ENCODE peak calls at places on chromosomes 2 and 18, in ten cellular contexts. One of them, this sample, is unnamed.

GRCh38 chr18:48802543-48803428 is 148.0 kb downstream of the SMAD7 start:
- DNase-seq in activated T-helper 1 cell treated with Interleukin-2 at 50 U/mL for 16 hours: no peak
- DNase-seq in OCI-LY7: no peak
- DNase-seq in stimulated activated naive CD8-positive, alpha-beta T cell treated with anti-CD3 and anti-CD28 coated beads, Interleukin-15, amount 100 ng/mL, for 72 hours: no peak
- DNase-seq in activated T-cell treated with anti-CD3 and anti-CD28 coated beads for 24 hours: no peak
- DNase-seq in small intestine: no peak
- DNase-seq in Daoy: no peak
- DNase-seq in neural crest cell: no peak
- DNase-seq in lower lobe of right lung: peak
- DNase-seq in cerebellar cortex: peak
- DNase-seq in this sample: peak

GRCh38 chr2:26933638-26934334 is 36.7 kb upstream of the MAPRE3 start:
- DNase-seq in activated T-helper 1 cell treated with Interleukin-2 at 50 U/mL for 16 hours: no peak
- DNase-seq in OCI-LY7: no peak
- DNase-seq in stimulated activated naive CD8-positive, alpha-beta T cell treated with anti-CD3 and anti-CD28 coated beads, Interleukin-15, amount 100 ng/mL, for 72 hours: no peak
- DNase-seq in activated T-cell treated with anti-CD3 and anti-CD28 coated beads for 24 hours: no peak
- DNase-seq in small intestine: no peak
- DNase-seq in Daoy: no peak
- DNase-seq in neural crest cell: no peak
- DNase-seq in lower lobe of right lung: no peak
- DNase-seq in cerebellar cortex: no peak
- DNase-seq in this sample: no peak

GRCh38 chr2:183105402-183106134 is 18.7 kb upstream of the NUP35 start:
- DNase-seq in activated T-helper 1 cell treated with Interleukin-2 at 50 U/mL for 16 hours: no peak
- DNase-seq in OCI-LY7: no peak
- DNase-seq in stimulated activated naive CD8-positive, alpha-beta T cell treated with anti-CD3 and anti-CD28 coated beads, Interleukin-15, amount 100 ng/mL, for 72 hours: no peak
- DNase-seq in activated T-cell treated with anti-CD3 and anti-CD28 coated beads for 24 hours: no peak
- DNase-seq in small intestine: no peak
- DNase-seq in Daoy: peak
- DNase-seq in neural crest cell: no peak
- DNase-seq in lower lobe of right lung: no peak
- DNase-seq in cerebellar cortex: no peak
- DNase-seq in this sample: no peak

GRCh38 chr18:31274915-31275314 is 43.0 kb upstream of the DSG1 start:
- DNase-seq in activated T-helper 1 cell treated with Interleukin-2 at 50 U/mL for 16 hours: no peak
- DNase-seq in OCI-LY7: no peak
- DNase-seq in stimulated activated naive CD8-positive, alpha-beta T cell treated with anti-CD3 and anti-CD28 coated beads, Interleukin-15, amount 100 ng/mL, for 72 hours: no peak
- DNase-seq in activated T-cell treated with anti-CD3 and anti-CD28 coated beads for 24 hours: no peak
- DNase-seq in small intestine: peak
- DNase-seq in Daoy: peak
- DNase-seq in neural crest cell: no peak
- DNase-seq in lower lobe of right lung: peak
- DNase-seq in cerebellar cortex: no peak
- DNase-seq in this sample: peak

GRCh38 chr2:157194097-157194688 is 63.3 kb upstream of the GALNT5 start:
- DNase-seq in activated T-helper 1 cell treated with Interleukin-2 at 50 U/mL for 16 hours: no peak
- DNase-seq in OCI-LY7: peak
- DNase-seq in stimulated activated naive CD8-positive, alpha-beta T cell treated with anti-CD3 and anti-CD28 coated beads, Interleukin-15, amount 100 ng/mL, for 72 hours: peak
- DNase-seq in activated T-cell treated with anti-CD3 and anti-CD28 coated beads for 24 hours: no peak
- DNase-seq in small intestine: peak
- DNase-seq in Daoy: peak
- DNase-seq in neural crest cell: peak
- DNase-seq in lower lobe of right lung: no peak
- DNase-seq in cerebellar cortex: peak
- DNase-seq in this sample: no peak

GRCh38 chr2:63078852-63079606 is 28.4 kb downstream of the OTX1 start:
- DNase-seq in activated T-helper 1 cell treated with Interleukin-2 at 50 U/mL for 16 hours: no peak
- DNase-seq in OCI-LY7: peak
- DNase-seq in stimulated activated naive CD8-positive, alpha-beta T cell treated with anti-CD3 and anti-CD28 coated beads, Interleukin-15, amount 100 ng/mL, for 72 hours: no peak
- DNase-seq in activated T-cell treated with anti-CD3 and anti-CD28 coated beads for 24 hours: no peak
- DNase-seq in small intestine: peak
- DNase-seq in Daoy: peak
- DNase-seq in neural crest cell: no peak
- DNase-seq in lower lobe of right lung: no peak
- DNase-seq in cerebellar cortex: peak
- DNase-seq in this sample: no peak

GRCh38 chr18:12391487-12392136 is 14.6 kb upstream of the AFG3L2 start:
- DNase-seq in activated T-helper 1 cell treated with Interleukin-2 at 50 U/mL for 16 hours: peak
- DNase-seq in OCI-LY7: peak
- DNase-seq in stimulated activated naive CD8-positive, alpha-beta T cell treated with anti-CD3 and anti-CD28 coated beads, Interleukin-15, amount 100 ng/mL, for 72 hours: peak
- DNase-seq in activated T-cell treated with anti-CD3 and anti-CD28 coated beads for 24 hours: peak
- DNase-seq in small intestine: peak
- DNase-seq in Daoy: peak
- DNase-seq in neural crest cell: peak
- DNase-seq in lower lobe of right lung: no peak
- DNase-seq in cerebellar cortex: peak
- DNase-seq in this sample: no peak

GRCh38 chr18:3493501-3494244 is 43.7 kb downstream of the TGIF1 start:
- DNase-seq in activated T-helper 1 cell treated with Interleukin-2 at 50 U/mL for 16 hours: no peak
- DNase-seq in OCI-LY7: peak
- DNase-seq in stimulated activated naive CD8-positive, alpha-beta T cell treated with anti-CD3 and anti-CD28 coated beads, Interleukin-15, amount 100 ng/mL, for 72 hours: no peak
- DNase-seq in activated T-cell treated with anti-CD3 and anti-CD28 coated beads for 24 hours: no peak
- DNase-seq in small intestine: no peak
- DNase-seq in Daoy: no peak
- DNase-seq in neural crest cell: no peak
- DNase-seq in lower lobe of right lung: no peak
- DNase-seq in cerebellar cortex: no peak
- DNase-seq in this sample: no peak

GRCh38 chr18:23798824-23799223 is 109.6 kb downstream of the LAMA3 start:
- DNase-seq in activated T-helper 1 cell treated with Interleukin-2 at 50 U/mL for 16 hours: no peak
- DNase-seq in OCI-LY7: no peak
- DNase-seq in stimulated activated naive CD8-positive, alpha-beta T cell treated with anti-CD3 and anti-CD28 coated beads, Interleukin-15, amount 100 ng/mL, for 72 hours: no peak
- DNase-seq in activated T-cell treated with anti-CD3 and anti-CD28 coated beads for 24 hours: no peak
- DNase-seq in small intestine: no peak
- DNase-seq in Daoy: no peak
- DNase-seq in neural crest cell: no peak
- DNase-seq in lower lobe of right lung: no peak
- DNase-seq in cerebellar cortex: no peak
- DNase-seq in this sample: no peak

GRCh38 chr2:64608867-64609228 is 44.9 kb downstream of the SERTAD2 start:
- DNase-seq in activated T-helper 1 cell treated with Interleukin-2 at 50 U/mL for 16 hours: no peak
- DNase-seq in OCI-LY7: no peak
- DNase-seq in stimulated activated naive CD8-positive, alpha-beta T cell treated with anti-CD3 and anti-CD28 coated beads, Interleukin-15, amount 100 ng/mL, for 72 hours: no peak
- DNase-seq in activated T-cell treated with anti-CD3 and anti-CD28 coated beads for 24 hours: no peak
- DNase-seq in small intestine: no peak
- DNase-seq in Daoy: no peak
- DNase-seq in neural crest cell: peak
- DNase-seq in lower lobe of right lung: peak
- DNase-seq in cerebellar cortex: no peak
- DNase-seq in this sample: no peak

GRCh38 chr18:67266591-67267237 is 249.8 kb downstream of the DSEL start:
- DNase-seq in activated T-helper 1 cell treated with Interleukin-2 at 50 U/mL for 16 hours: no peak
- DNase-seq in OCI-LY7: no peak
- DNase-seq in stimulated activated naive CD8-positive, alpha-beta T cell treated with anti-CD3 and anti-CD28 coated beads, Interleukin-15, amount 100 ng/mL, for 72 hours: no peak
- DNase-seq in activated T-cell treated with anti-CD3 and anti-CD28 coated beads for 24 hours: no peak
- DNase-seq in small intestine: no peak
- DNase-seq in Daoy: no peak
- DNase-seq in neural crest cell: no peak
- DNase-seq in lower lobe of right lung: no peak
- DNase-seq in cerebellar cortex: no peak
- DNase-seq in this sample: no peak

GRCh38 chr18:80106482-80107051 is 2.5 kb upstream of the ADNP2 start:
- DNase-seq in activated T-helper 1 cell treated with Interleukin-2 at 50 U/mL for 16 hours: no peak
- DNase-seq in OCI-LY7: no peak
- DNase-seq in stimulated activated naive CD8-positive, alpha-beta T cell treated with anti-CD3 and anti-CD28 coated beads, Interleukin-15, amount 100 ng/mL, for 72 hours: no peak
- DNase-seq in activated T-cell treated with anti-CD3 and anti-CD28 coated beads for 24 hours: no peak
- DNase-seq in small intestine: no peak
- DNase-seq in Daoy: no peak
- DNase-seq in neural crest cell: no peak
- DNase-seq in lower lobe of right lung: no peak
- DNase-seq in cerebellar cortex: peak
- DNase-seq in this sample: no peak

GRCh38 chr2:3481736-3482362 is 37.5 kb downstream of the ADI1 start:
- DNase-seq in activated T-helper 1 cell treated with Interleukin-2 at 50 U/mL for 16 hours: no peak
- DNase-seq in OCI-LY7: no peak
- DNase-seq in stimulated activated naive CD8-positive, alpha-beta T cell treated with anti-CD3 and anti-CD28 coated beads, Interleukin-15, amount 100 ng/mL, for 72 hours: no peak
- DNase-seq in activated T-cell treated with anti-CD3 and anti-CD28 coated beads for 24 hours: no peak
- DNase-seq in small intestine: no peak
- DNase-seq in Daoy: no peak
- DNase-seq in neural crest cell: no peak
- DNase-seq in lower lobe of right lung: no peak
- DNase-seq in cerebellar cortex: no peak
- DNase-seq in this sample: no peak

GRCh38 chr2:81324046-81324445 is 1019.5 kb upstream of the LRRTM1 start:
- DNase-seq in activated T-helper 1 cell treated with Interleukin-2 at 50 U/mL for 16 hours: no peak
- DNase-seq in OCI-LY7: peak
- DNase-seq in stimulated activated naive CD8-positive, alpha-beta T cell treated with anti-CD3 and anti-CD28 coated beads, Interleukin-15, amount 100 ng/mL, for 72 hours: no peak
- DNase-seq in activated T-cell treated with anti-CD3 and anti-CD28 coated beads for 24 hours: no peak
- DNase-seq in small intestine: no peak
- DNase-seq in Daoy: no peak
- DNase-seq in neural crest cell: no peak
- DNase-seq in lower lobe of right lung: no peak
- DNase-seq in cerebellar cortex: no peak
- DNase-seq in this sample: no peak

GRCh38 chr2:223855426-223855825 is 18.0 kb upstream of the AP1S3 start:
- DNase-seq in activated T-helper 1 cell treated with Interleukin-2 at 50 U/mL for 16 hours: no peak
- DNase-seq in OCI-LY7: no peak
- DNase-seq in stimulated activated naive CD8-positive, alpha-beta T cell treated with anti-CD3 and anti-CD28 coated beads, Interleukin-15, amount 100 ng/mL, for 72 hours: no peak
- DNase-seq in activated T-cell treated with anti-CD3 and anti-CD28 coated beads for 24 hours: no peak
- DNase-seq in small intestine: no peak
- DNase-seq in Daoy: peak
- DNase-seq in neural crest cell: no peak
- DNase-seq in lower lobe of right lung: no peak
- DNase-seq in cerebellar cortex: no peak
- DNase-seq in this sample: no peak

GRCh38 chr2:10022464-10022863 is 20.9 kb upstream of the KLF11 start:
- DNase-seq in activated T-helper 1 cell treated with Interleukin-2 at 50 U/mL for 16 hours: no peak
- DNase-seq in OCI-LY7: no peak
- DNase-seq in stimulated activated naive CD8-positive, alpha-beta T cell treated with anti-CD3 and anti-CD28 coated beads, Interleukin-15, amount 100 ng/mL, for 72 hours: no peak
- DNase-seq in activated T-cell treated with anti-CD3 and anti-CD28 coated beads for 24 hours: no peak
- DNase-seq in small intestine: no peak
- DNase-seq in Daoy: no peak
- DNase-seq in neural crest cell: no peak
- DNase-seq in lower lobe of right lung: peak
- DNase-seq in cerebellar cortex: no peak
- DNase-seq in this sample: peak

GRCh38 chr18:32040936-32041335 is 22.3 kb downstream of the RNF125 start:
- DNase-seq in activated T-helper 1 cell treated with Interleukin-2 at 50 U/mL for 16 hours: peak
- DNase-seq in OCI-LY7: no peak
- DNase-seq in stimulated activated naive CD8-positive, alpha-beta T cell treated with anti-CD3 and anti-CD28 coated beads, Interleukin-15, amount 100 ng/mL, for 72 hours: no peak
- DNase-seq in activated T-cell treated with anti-CD3 and anti-CD28 coated beads for 24 hours: peak
- DNase-seq in small intestine: peak
- DNase-seq in Daoy: no peak
- DNase-seq in neural crest cell: no peak
- DNase-seq in lower lobe of right lung: no peak
- DNase-seq in cerebellar cortex: no peak
- DNase-seq in this sample: no peak

GRCh38 chr2:60581461-60582282 is 28.2 kb upstream of the BCL11A start:
- DNase-seq in activated T-helper 1 cell treated with Interleukin-2 at 50 U/mL for 16 hours: peak
- DNase-seq in OCI-LY7: peak
- DNase-seq in stimulated activated naive CD8-positive, alpha-beta T cell treated with anti-CD3 and anti-CD28 coated beads, Interleukin-15, amount 100 ng/mL, for 72 hours: peak
- DNase-seq in activated T-cell treated with anti-CD3 and anti-CD28 coated beads for 24 hours: peak
- DNase-seq in small intestine: peak
- DNase-seq in Daoy: peak
- DNase-seq in neural crest cell: peak
- DNase-seq in lower lobe of right lung: peak
- DNase-seq in cerebellar cortex: peak
- DNase-seq in this sample: peak

GRCh38 chr2:65436825-65437221 is 4.4 kb upstream of the SPRED2 start:
- DNase-seq in activated T-helper 1 cell treated with Interleukin-2 at 50 U/mL for 16 hours: no peak
- DNase-seq in OCI-LY7: peak
- DNase-seq in stimulated activated naive CD8-positive, alpha-beta T cell treated with anti-CD3 and anti-CD28 coated beads, Interleukin-15, amount 100 ng/mL, for 72 hours: peak
- DNase-seq in activated T-cell treated with anti-CD3 and anti-CD28 coated beads for 24 hours: peak
- DNase-seq in small intestine: no peak
- DNase-seq in Daoy: no peak
- DNase-seq in neural crest cell: no peak
- DNase-seq in lower lobe of right lung: no peak
- DNase-seq in cerebellar cortex: no peak
- DNase-seq in this sample: no peak

GRCh38 chr2:19021100-19021476 is 337.3 kb downstream of the OSR1 start:
- DNase-seq in activated T-helper 1 cell treated with Interleukin-2 at 50 U/mL for 16 hours: no peak
- DNase-seq in OCI-LY7: no peak
- DNase-seq in stimulated activated naive CD8-positive, alpha-beta T cell treated with anti-CD3 and anti-CD28 coated beads, Interleukin-15, amount 100 ng/mL, for 72 hours: no peak
- DNase-seq in activated T-cell treated with anti-CD3 and anti-CD28 coated beads for 24 hours: no peak
- DNase-seq in small intestine: no peak
- DNase-seq in Daoy: peak
- DNase-seq in neural crest cell: no peak
- DNase-seq in lower lobe of right lung: no peak
- DNase-seq in cerebellar cortex: no peak
- DNase-seq in this sample: no peak